ENCODE peak calls at places on chromosomes 12 and 14, in five cellular contexts. W, A, G, O and Q are unnamed samples.

GRCh38 chr14:73788871-73789590 is 62.6 kb upstream of the PTGR2 start:
- DNase-seq in O (no peak), G (no peak), W (no peak), A (no peak), Q (no peak)

GRCh38 chr12:92573104-92573503 is 129.7 kb upstream of the PLEKHG7 start:
- DNase-seq in G (no peak), W (no peak), O (no peak), A (no peak), Q (no peak)

GRCh38 chr14:77204457-77204796 is 22.8 kb downstream of the TMEM63C start:
- DNase-seq in G (no peak), O (no peak), W (no peak), A (no peak), Q (no peak)

GRCh38 chr14:35789651-35790050 is 19.4 kb downstream of the RALGAPA1 start:
- DNase-seq in O (peak), A (no peak), W (no peak), G (no peak), Q (no peak)

GRCh38 chr14:102616799-102617198 is 24.4 kb downstream of the RCOR1 start:
- DNase-seq in A (no peak), W (no peak), O (no peak), G (no peak), Q (no peak)

GRCh38 chr12:94954029-94954685 is 49.3 kb downstream of the NDUFA12 start:
- DNase-seq in G (no peak), A (no peak), W (no peak), O (peak), Q (no peak)

GRCh38 chr12:124771462-124772361 is 92.0 kb downstream of the SCARB1 start:
- DNase-seq in W (peak), G (peak), O (peak), A (peak), Q (peak)

GRCh38 chr12:70190252-70191010 is 52.8 kb upstream of the CNOT2 start:
- DNase-seq in A (no peak), O (peak), W (no peak), G (no peak), Q (no peak)

GRCh38 chr12:1559729-1560128 is 34.7 kb downstream of the FBXL14 start:
- DNase-seq in W (no peak), A (peak), G (no peak), O (no peak), Q (no peak)

GRCh38 chr14:54699087-54699530 is 132.2 kb downstream of the SAMD4A start:
- DNase-seq in A (no peak), O (no peak), W (no peak), G (no peak), Q (no peak)

GRCh38 chr12:7375145-7375543 is 68.8 kb downstream of the CD163L1 start:
- DNase-seq in W (no peak), O (no peak), G (no peak), A (no peak), Q (no peak)

GRCh38 chr12:87253157-87253556 is 776.0 kb downstream of the C12orf50 start:
- DNase-seq in O (no peak), A (no peak), W (no peak), G (no peak), Q (no peak)

GRCh38 chr12:109275173-109275572 is 33.9 kb downstream of the FOXN4 start:
- DNase-seq in W (no peak), A (no peak), O (no peak), G (no peak), Q (no peak)

GRCh38 chr14:71029236-71029781 is 122.0 kb downstream of the PCNX1 start:
- DNase-seq in O (no peak), A (no peak), G (no peak), W (no peak), Q (no peak)

GRCh38 chr14:68806526-68807147 is 13.8 kb upstream of the ZFP36L1 start:
- DNase-seq in G (no peak), O (no peak), W (no peak), A (peak), Q (peak)

GRCh38 chr12:113684053-113684907 is 212.6 kb upstream of the LHX5 start:
- DNase-seq in W (no peak), A (no peak), G (no peak), O (peak), Q (no peak)

GRCh38 chr12:110117948-110118685 is 6.0 kb upstream of the IFT81 start:
- DNase-seq in A (no peak), O (no peak), W (no peak), G (no peak), Q (no peak)

GRCh38 chr12:5264006-5264405 is 167.9 kb upstream of the NTF3 start:
- DNase-seq in G (no peak), O (no peak), W (no peak), A (no peak), Q (no peak)

GRCh38 chr12:117970334-117970733 is 1.5 kb upstream of the KSR2 start:
- DNase-seq in O (no peak), W (no peak), A (no peak), G (no peak), Q (no peak)

GRCh38 chr12:90490355-90490754 is 464.6 kb downstream of the CCER1 start:
- DNase-seq in G (no peak), A (no peak), O (no peak), W (no peak), Q (no peak)

GRCh38 chr12:81644503-81644902 is 114.6 kb downstream of the PPFIA2 start:
- DNase-seq in O (peak), W (no peak), G (no peak), A (no peak), Q (no peak)

GRCh38 chr14:90060965-90061848 is 587 bp upstream of the KCNK13 start:
- DNase-seq in A (no peak), W (no peak), O (no peak), G (no peak), Q (no peak)

GRCh38 chr12:89236237-89236636 is 116.1 kb downstream of the DUSP6 start:
- DNase-seq in O (peak), W (no peak), A (no peak), G (no peak), Q (no peak)

GRCh38 chr12:53308276-53308675 is 8.8 kb downstream of the MYG1 start:
- DNase-seq in G (no peak), A (no peak), O (no peak), W (no peak), Q (no peak)

GRCh38 chr12:104672096-104672445 is 215.3 kb downstream of the CHST11 start:
- DNase-seq in W (no peak), O (no peak), G (no peak), A (no peak), Q (no peak)

GRCh38 chr14:94077111-94077821 is 3.7 kb downstream of the DDX24 start:
- DNase-seq in G (no peak), A (no peak), W (no peak), O (no peak), Q (no peak)

GRCh38 chr12:94795053-94795452 is 144.7 kb upstream of the TMCC3 start:
- DNase-seq in A (no peak), O (no peak), G (no peak), W (no peak), Q (no peak)

GRCh38 chr12:104485651-104486341 is 29.0 kb downstream of the CHST11 start:
- DNase-seq in O (no peak), G (no peak), A (no peak), W (no peak), Q (no peak)

GRCh38 chr12:119090865-119091264 is 87.9 kb upstream of the HSPB8 start:
- DNase-seq in A (no peak), W (no peak), O (no peak), G (no peak), Q (no peak)

GRCh38 chr14:76967788-76968187 is 60.7 kb downstream of the IRF2BPL start:
- DNase-seq in A (no peak), W (no peak), G (no peak), O (no peak), Q (no peak)

GRCh38 chr12:111451649-111452129 is 46.0 kb downstream of the SH2B3 start:
- DNase-seq in W (no peak), O (peak), G (no peak), A (peak), Q (peak)

GRCh38 chr14:104895207-104895785 is 29.4 kb upstream of the PLD4 start:
- DNase-seq in A (no peak), O (no peak), G (no peak), W (no peak), Q (no peak)

GRCh38 chr12:76219806-76220205 is 128.4 kb downstream of the BBS10 start:
- DNase-seq in A (no peak), G (no peak), O (no peak), W (no peak), Q (no peak)

GRCh38 chr12:65495233-65495632 is 216.8 kb downstream of the MSRB3 start:
- DNase-seq in A (no peak), O (peak), W (no peak), G (no peak), Q (no peak)

GRCh38 chr14:38158468-38158867 is 49.2 kb upstream of the SSTR1 start:
- DNase-seq in A (no peak), W (no peak), O (no peak), G (no peak), Q (no peak)

GRCh38 chr14:40240456-40240855 is 808.2 kb upstream of the FBXO33 start:
- DNase-seq in A (no peak), G (no peak), W (no peak), O (no peak), Q (no peak)

GRCh38 chr14:104770851-104771272 is 17.9 kb downstream of the SIVA1 start:
- DNase-seq in W (no peak), A (no peak), G (no peak), O (no peak), Q (no peak)

DNA sequence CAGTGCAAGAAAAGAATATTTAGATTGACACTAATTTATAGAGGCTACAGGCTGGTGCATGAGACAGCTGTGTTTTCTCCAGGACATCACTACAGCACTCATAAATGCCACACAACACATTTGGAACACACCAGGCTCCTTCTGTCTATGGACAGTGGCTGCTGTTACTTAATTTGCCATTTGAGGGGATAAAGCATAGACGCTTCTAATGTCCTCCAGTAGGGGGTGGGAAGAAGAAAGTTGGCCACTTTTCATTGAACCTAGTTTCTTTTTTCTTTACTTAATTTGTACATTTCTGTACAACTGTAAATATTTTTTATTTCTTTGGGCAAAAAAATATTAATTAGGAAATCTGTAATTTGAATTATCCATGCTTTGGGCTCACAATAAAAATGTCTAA is 12.4 kb upstream of the RTN1 start:
- DNase-seq in G (no peak), O (no peak), W (no peak), A (no peak), Q (no peak)
- TF ChIP-seq CTCF in G (no peak), O (peak), W (no peak), A (no peak), Q (no peak)

DNA sequence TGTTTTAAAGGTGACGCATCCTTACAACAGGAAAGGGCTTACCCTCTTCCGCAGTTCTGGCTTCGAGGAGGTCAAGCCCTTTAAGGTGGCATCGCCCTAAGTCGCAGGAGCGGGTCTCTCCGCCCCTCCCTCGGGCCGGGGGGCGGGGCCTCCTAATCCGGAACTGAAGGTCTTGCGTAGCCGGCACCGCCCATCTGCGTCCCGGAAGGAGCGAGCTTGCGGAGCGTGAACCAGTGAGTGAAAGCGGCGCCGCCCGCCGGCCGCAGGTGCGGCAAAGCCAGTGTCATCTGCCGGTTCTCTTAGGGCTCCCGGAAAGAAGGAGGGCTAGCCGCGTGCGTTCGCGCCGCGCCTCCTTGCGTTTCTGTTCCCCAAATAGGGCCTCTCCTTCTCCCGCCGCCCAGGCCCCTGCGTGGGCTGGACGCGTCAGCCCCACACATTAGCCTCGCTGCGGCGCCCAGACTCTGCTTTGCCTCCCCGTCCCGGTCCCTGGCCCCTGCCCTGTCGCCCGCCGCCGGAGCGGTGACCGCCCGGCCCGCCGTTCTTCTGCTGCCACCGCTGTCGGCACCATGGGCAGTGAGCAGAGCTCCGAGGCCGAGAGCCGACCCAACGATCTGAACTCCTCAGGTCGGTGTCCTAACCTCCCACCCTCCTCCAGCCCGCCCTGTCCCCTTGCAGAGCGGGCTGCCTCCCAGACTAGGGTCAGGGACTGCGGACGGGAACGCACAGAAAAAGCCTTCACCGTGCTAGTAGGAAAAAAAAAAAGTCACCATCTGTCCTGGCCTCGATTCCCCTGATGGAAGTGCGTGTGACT is at the start of gene BORCS5:
- DNase-seq in O (peak), W (peak), G (peak), A (peak), Q (peak)
- TF ChIP-seq CTCF in O (no peak), W (no peak), G (no peak), A (peak), Q (no peak)

GRCh38 chr12:52305921-52306705 is 14.8 kb upstream of the KRT81 start:
- DNase-seq in O (no peak), G (no peak), A (no peak), W (peak), Q (no peak)

GRCh38 chr12:52310622-52311281 is 10.4 kb downstream of the KRT83 start:
- DNase-seq in G (no peak), O (peak), W (no peak), A (no peak), Q (no peak)

GRCh38 chr12:52308807-52309425 is 12.3 kb downstream of the KRT83 start:
- DNase-seq in A (no peak), W (no peak), G (no peak), O (no peak), Q (no peak)

GRCh38 chr12:52311282-52311643 is 9.9 kb downstream of the KRT83 start:
- DNase-seq in O (no peak), G (no peak), A (no peak), W (no peak), Q (no peak)

DNA sequence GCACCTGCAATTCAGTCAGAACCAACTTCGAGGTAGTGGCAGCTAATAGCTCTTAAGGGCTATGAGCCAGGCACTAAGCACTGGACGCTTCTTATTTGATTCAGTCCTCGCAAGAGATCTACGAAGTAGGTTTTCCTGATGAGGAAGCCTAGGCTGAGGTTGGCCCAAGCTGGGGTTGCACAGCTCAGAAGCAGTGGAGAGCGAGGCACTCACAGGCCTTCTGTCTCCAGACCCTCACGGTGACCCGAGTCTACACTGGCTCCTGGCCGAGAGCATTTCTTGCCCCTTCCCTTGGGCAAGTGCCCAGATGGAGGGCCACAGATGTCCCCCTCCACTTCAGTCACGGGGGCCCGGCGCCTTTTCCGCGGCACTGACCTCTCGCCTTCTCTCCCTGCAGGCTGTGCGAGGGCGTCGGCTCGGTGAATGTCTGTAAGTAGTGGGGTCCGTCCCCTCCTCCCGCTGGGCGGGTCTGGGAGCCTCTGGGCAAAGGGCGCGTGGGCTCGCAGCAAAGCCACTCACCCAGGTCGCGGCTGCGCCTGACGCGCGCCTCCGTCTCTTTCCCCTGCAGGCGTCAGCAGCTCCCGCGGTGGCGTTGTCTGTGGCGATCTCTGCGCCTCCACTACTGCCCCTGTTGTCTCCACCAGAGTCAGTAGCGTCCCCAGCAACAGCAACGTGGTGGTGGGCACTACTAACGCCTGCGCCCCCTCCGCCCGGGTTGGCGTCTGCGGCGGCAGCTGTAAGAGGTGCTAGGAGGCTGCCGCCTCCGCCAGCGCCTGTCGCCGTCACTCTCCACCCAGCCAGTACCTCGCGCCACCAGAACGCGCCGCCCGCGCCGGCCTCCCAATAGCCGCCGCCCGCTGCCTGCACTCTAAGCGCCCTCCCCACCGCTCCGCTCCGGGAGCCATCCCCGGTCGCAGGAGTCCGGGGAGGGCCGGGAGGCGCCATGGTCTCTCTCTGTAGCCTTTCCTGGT is 13.1 kb downstream of the KRT83 start:
- DNase-seq in O (peak), A (no peak), W (peak), G (no peak), Q (no peak)
- TF ChIP-seq CTCF in O (peak), A (peak), W (peak), G (no peak), Q (peak)

GRCh38 chr14:80927385-80927989 is 14.1 kb downstream of the CEP128 start:
- DNase-seq in O (no peak), A (no peak), W (no peak), G (no peak), Q (no peak)
- TF ChIP-seq CTCF in O (peak), A (no peak), W (no peak), G (no peak), Q (no peak)

GRCh38 chr14:25411933-25412757 is 362.2 kb upstream of the STXBP6 start:
- DNase-seq in O (no peak), A (no peak), G (no peak), W (no peak), Q (no peak)
- TF ChIP-seq CTCF in O (peak), A (no peak), G (no peak), W (no peak), Q (peak)

GRCh38 chr12:121184425-121184824 is 25.5 kb upstream of the P2RX4 start:
- DNase-seq in A (no peak), G (no peak), W (no peak), O (no peak), Q (no peak)
- TF ChIP-seq CTCF in A (peak), G (no peak), W (no peak), O (no peak), Q (no peak)

GRCh38 chr14:96584907-96585671 is 82.9 kb downstream of the PAPOLA start:
- DNase-seq in W (no peak), O (no peak), G (no peak), A (peak), Q (peak)

GRCh38 chr14:96585672-96586013 is 83.5 kb downstream of the PAPOLA start:
- DNase-seq in A (no peak), G (no peak), O (no peak), W (no peak), Q (no peak)

GRCh38 chr14:96583605-96584041 is 81.4 kb downstream of the PAPOLA start:
- DNase-seq in A (peak), G (no peak), W (no peak), O (no peak), Q (no peak)

GRCh38 chr14:96582995-96583394 is 80.8 kb downstream of the PAPOLA start:
- DNase-seq in A (no peak), O (no peak), W (no peak), G (no peak), Q (no peak)

DNA sequence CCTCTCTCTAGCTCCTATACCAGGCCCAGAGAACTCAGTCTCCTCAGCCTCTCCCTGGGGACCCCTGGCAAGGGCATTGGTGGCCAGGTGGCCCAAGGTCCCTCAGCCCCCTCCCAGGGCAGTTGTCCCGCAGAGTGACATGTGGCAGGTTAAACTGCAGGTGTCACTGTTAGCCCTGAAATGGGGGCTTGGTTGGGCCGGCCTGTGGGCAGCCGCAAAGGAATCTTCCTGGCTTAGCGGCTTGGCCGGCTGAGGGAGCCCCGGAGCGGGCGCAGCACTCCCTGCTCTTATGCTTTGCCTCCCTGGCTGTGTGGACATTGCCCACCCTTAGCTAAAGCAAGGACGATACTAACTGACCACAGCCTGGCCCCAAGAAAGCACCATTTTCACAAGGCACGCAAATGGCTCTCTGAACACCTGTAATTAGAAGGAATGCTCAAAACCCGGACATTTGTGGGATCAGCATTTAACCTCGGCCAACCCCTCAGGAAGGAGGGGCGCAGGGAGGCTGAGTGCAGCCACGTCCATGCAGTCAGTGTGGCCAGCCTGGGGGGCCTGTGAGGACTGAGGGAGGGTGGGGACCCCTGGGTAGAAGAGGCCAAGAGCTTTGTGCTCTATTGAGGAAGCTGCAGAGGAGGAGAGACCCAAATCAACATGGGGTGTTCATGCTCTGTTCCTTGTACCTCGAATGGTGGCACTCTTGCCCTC is 82.2 kb downstream of the PAPOLA start:
- DNase-seq in G (no peak), W (no peak), O (no peak), A (peak), Q (peak)
- TF ChIP-seq CTCF in G (no peak), W (no peak), O (no peak), A (peak), Q (no peak)